ENCODE peak calls at places on chromosome 7, in nine cellular contexts. E is stomach, L is sigmoid colon, N is spleen, G is IMR-90, C is esophagus muscularis mucosa, J is gastrocnemius medialis, O is suprapubic skin, A is right lobe of liver. Z is an unnamed sample.

GRCh38 chr7:92691578-92691977 is 101.4 kb upstream of the FAM133B start:
- DNase-seq in E (no peak), L (no peak), N (no peak), G (peak; percentile 76), C (no peak), J (no peak), O (no peak), A (no peak), Z (no peak)

GRCh38 chr7:131649003-131649541 is 92.6 kb upstream of the PODXL start:
- DNase-seq in E (no peak), L (no peak), N (peak; percentile 60), G (no peak), C (no peak), J (no peak), O (no peak), A (no peak), Z (no peak)

GRCh38 chr7:107661865-107662379 is 1.3 kb downstream of the SLC26A4 start:
- DNase-seq in E (no peak), L (no peak), N (no peak), G (no peak), C (no peak), J (no peak), O (no peak), A (no peak), Z (no peak)

GRCh38 chr7:2052657-2053048 is 180.1 kb downstream of the MAD1L1 start:
- DNase-seq in E (no peak), L (no peak), N (no peak), G (no peak), C (no peak), J (no peak), O (no peak), A (no peak), Z (no peak)

GRCh38 chr7:1674161-1675035 is 4.3 kb downstream of the ELFN1 start:
- DNase-seq in E (no peak), L (peak; percentile 49), N (no peak), G (no peak), C (no peak), J (no peak), O (peak; percentile 65), A (peak; percentile 37), Z (no peak)

GRCh38 chr7:1341995-1342645 is 109.4 kb downstream of the UNCX start:
- DNase-seq in E (no peak), L (peak; percentile 45), N (peak; percentile 54), G (no peak), C (no peak), J (no peak), O (no peak), A (no peak), Z (no peak)

GRCh38 chr7:66167773-66168367 is 37.3 kb upstream of the TPST1 start:
- DNase-seq in E (no peak), L (no peak), N (no peak), G (peak; percentile 96), C (no peak), J (no peak), O (no peak), A (no peak), Z (no peak)

GRCh38 chr7:155356323-155357105 is 58.8 kb downstream of the INSIG1 start:
- DNase-seq in E (no peak), L (no peak), N (peak; percentile 49), G (no peak), C (no peak), J (no peak), O (peak; percentile 61), A (no peak), Z (no peak)

GRCh38 chr7:139619367-139619657 is 95.8 kb downstream of the CLEC2L start:
- DNase-seq in E (no peak), L (no peak), N (no peak), G (peak; percentile 82), C (no peak), J (no peak), O (no peak), A (no peak), Z (no peak)

GRCh38 chr7:79897166-79897565 is 237.5 kb upstream of the GNAI1 start:
- DNase-seq in E (no peak), L (no peak), N (no peak), G (peak; percentile 34), C (no peak), J (no peak), O (no peak), A (no peak), Z (no peak)

GRCh38 chr7:39650676-39651075 is 27.3 kb downstream of the RALA start:
- DNase-seq in E (no peak), L (peak; percentile 64), N (no peak), G (peak; percentile 81), C (no peak), J (peak; percentile 67), O (no peak), A (no peak), Z (no peak)

GRCh38 chr7:142345817-142346216 is 88.0 kb upstream of the PRSS58 start:
- DNase-seq in E (no peak), L (no peak), N (no peak), G (no peak), C (no peak), J (no peak), O (no peak), A (no peak), Z (no peak)

GRCh38 chr7:17991866-17992648 is 35.6 kb downstream of the PRPS1L1 start:
- DNase-seq in E (no peak), L (no peak), N (no peak), G (no peak), C (no peak), J (no peak), O (no peak), A (no peak), Z (no peak)

GRCh38 chr7:118245267-118246040 is 20.9 kb downstream of the ANKRD7 start:
- DNase-seq in E (no peak), L (no peak), N (no peak), G (no peak), C (no peak), J (no peak), O (no peak), A (no peak), Z (no peak)

GRCh38 chr7:91302794-91303193 is 38.6 kb downstream of the FZD1 start:
- DNase-seq in E (no peak), L (no peak), N (no peak), G (no peak), C (no peak), J (no peak), O (no peak), A (no peak), Z (no peak)

GRCh38 chr7:44102846-44103565 is 1.1 kb upstream of the AEBP1 start:
- DNase-seq in E (no peak), L (no peak), N (peak; percentile 20), G (no peak), C (no peak), J (no peak), O (no peak), A (no peak), Z (no peak)

GRCh38 chr7:32943654-32944030 is 13.6 kb upstream of the FKBP9 start:
- DNase-seq in E (no peak), L (no peak), N (no peak), G (no peak), C (no peak), J (no peak), O (no peak), A (no peak), Z (no peak)

GRCh38 chr7:95246935-95247370 is 77.4 kb downstream of the PON1 start:
- DNase-seq in E (peak; percentile 26), L (peak; percentile 70), N (no peak), G (peak; percentile 62), C (no peak), J (no peak), O (no peak), A (peak; percentile 50), Z (no peak)

GRCh38 chr7:71236488-71237179 is 104.7 kb downstream of the GALNT17 start:
- DNase-seq in E (no peak), L (peak; percentile 70), N (no peak), G (no peak), C (no peak), J (no peak), O (no peak), A (no peak), Z (no peak)

GRCh38 chr7:94907420-94908203 is at the start of gene PPP1R9A:
- DNase-seq in E (peak; percentile 58), L (peak; percentile 66), N (peak; percentile 71), G (no peak), C (no peak), J (peak; percentile 35), O (no peak), A (peak; percentile 48), Z (no peak)

GRCh38 chr7:74083117-74083876 is at the start of gene LIMK1:
- DNase-seq in E (peak; percentile 82), L (peak; percentile 89), N (peak; percentile 96), G (peak; percentile 79), C (no peak), J (peak; percentile 55), O (peak; percentile 87), A (peak; percentile 82), Z (peak; percentile 58)
- TF ChIP-seq POLR2A in E (no peak), L (no peak), N (no peak), G (peak; percentile 78), C (no peak), J (no peak), O (no peak), A (no peak), Z (no peak)

DNA sequence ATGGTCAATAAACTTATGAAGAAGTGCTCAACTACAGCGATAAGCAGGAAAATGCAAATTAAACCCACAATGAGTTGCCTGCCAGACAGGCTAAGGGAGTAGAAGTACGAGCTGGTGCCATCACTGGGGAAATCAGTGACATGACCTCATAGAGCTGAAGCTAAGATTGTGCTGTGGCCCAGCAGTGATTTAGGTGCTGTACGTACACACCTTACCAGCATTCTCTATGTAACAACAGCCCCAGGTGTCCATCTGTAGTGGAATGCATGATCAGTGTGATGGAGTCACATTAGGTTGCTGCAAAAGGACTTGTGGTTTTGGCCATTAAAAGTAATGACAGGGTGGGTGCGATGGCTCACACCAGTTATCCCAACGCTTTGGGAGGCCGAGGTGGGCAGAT is 5.7 kb upstream of the TECPR1 start:
- DNase-seq in E (no peak), L (no peak), N (no peak), G (no peak), C (no peak), J (no peak), O (no peak), A (no peak), Z (no peak)
- H3K4me1 ChIP-seq in E (peaks cover 35% of the 10 kb centered on the region), L (peaks cover 9% of the 10 kb centered on the region), N (peaks cover 22% of the 10 kb centered on the region), G (peaks cover 4% of the 10 kb centered on the region), C (peaks cover 9% of the 10 kb centered on the region), J (peaks cover 8% of the 10 kb centered on the region), O (peaks cover 5% of the 10 kb centered on the region), A (no peaks in the 10 kb centered on the region), Z (peaks cover 7% of the 10 kb centered on the region)

GRCh38 chr7:151726875-151727578 is 149.9 kb downstream of the PRKAG2 start:
- DNase-seq in E (no peak), L (no peak), N (no peak), G (no peak), C (no peak), J (no peak), O (no peak), A (peak; percentile 40), Z (no peak)
- H3K27me3 ChIP-seq in E (no peaks in the 10 kb centered on the region), L (no peaks in the 10 kb centered on the region), N (no peaks in the 10 kb centered on the region), G (no peaks in the 10 kb centered on the region), C (no peaks in the 10 kb centered on the region), J (no peaks in the 10 kb centered on the region), O (no peaks in the 10 kb centered on the region), A (no peaks in the 10 kb centered on the region), Z (no peaks in the 10 kb centered on the region)

DNA sequence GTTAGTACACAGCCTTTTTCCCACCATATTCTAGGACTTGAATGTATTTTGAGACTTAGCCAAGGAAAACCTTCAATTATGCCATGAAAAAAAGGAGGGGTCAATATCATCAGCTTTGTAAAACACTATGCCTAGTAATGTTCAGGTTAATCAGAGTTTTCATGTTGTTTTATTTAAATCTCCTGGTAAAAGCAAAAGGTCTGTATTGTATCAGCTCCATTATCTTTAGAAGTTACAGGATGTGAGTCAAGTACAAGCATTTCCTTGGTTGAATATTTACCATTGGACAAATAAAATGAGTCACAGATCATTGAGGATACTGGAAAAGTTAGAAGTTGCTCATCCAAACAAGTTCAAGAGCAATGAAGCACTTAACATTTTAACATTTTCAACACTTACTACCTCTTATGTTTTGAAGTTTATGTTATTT is 89.9 kb upstream of the CAPZA2 start:
- DNase-seq in E (no peak), L (no peak), N (no peak), G (peak; percentile 84), C (no peak), J (no peak), O (no peak), A (no peak), Z (no peak)
- TF ChIP-seq POLR2A in E (no peak), L (no peak), N (no peak), G (no peak), C (no peak), J (no peak), O (no peak), A (no peak), Z (no peak)

Z was measured in tibial nerve.